ENCODE peak calls at places on chromosomes 7 and 10, in five cellular contexts. F, X, O, H and E are unnamed samples. For H3K9me3 and H3K4me1, the result is how much of the 10 kb centered on the place peaks cover.

GRCh38 chr10:77011823-77012566 is 625.6 kb downstream of the KCNMA1 start:
- DNase-seq in H (no peak), X (peak), O (no peak), F (no peak), E (no peak)

GRCh38 chr7:95602421-95602820 is 6.1 kb upstream of the PDK4 start:
- DNase-seq in O (no peak), H (no peak), F (no peak), X (no peak), E (no peak)

GRCh38 chr10:109259293-109259692 is 664.0 kb downstream of the XPNPEP1 start:
- DNase-seq in X (no peak), F (no peak), O (no peak), H (no peak), E (no peak)

GRCh38 chr7:100896743-100897051 is 1.0 kb upstream of the ACHE start:
- DNase-seq in F (no peak), H (no peak), O (peak), X (no peak), E (no peak)

GRCh38 chr7:27976531-27976930 is 204.1 kb downstream of the JAZF1 start:
- DNase-seq in O (no peak), X (no peak), F (no peak), H (no peak), E (no peak)

GRCh38 chr7:2195403-2196246 is 37.1 kb downstream of the MAD1L1 start:
- DNase-seq in X (peak), F (peak), O (no peak), H (peak), E (no peak)

GRCh38 chr7:46440186-46440585 is 519.1 kb upstream of the IGFBP3 start:
- DNase-seq in F (no peak), X (no peak), H (no peak), O (no peak), E (no peak)

GRCh38 chr7:106190589-106191330 is 78.6 kb upstream of the SYPL1 start:
- DNase-seq in O (no peak), F (no peak), X (no peak), H (no peak), E (no peak)

GRCh38 chr10:18214692-18215563 is 74.7 kb downstream of the CACNB2 start:
- DNase-seq in H (no peak), X (peak), O (no peak), F (no peak), E (peak)

GRCh38 chr7:50431906-50432305 is 18.2 kb downstream of the FIGNL1 start:
- DNase-seq in O (no peak), F (no peak), X (no peak), H (no peak), E (no peak)

GRCh38 chr7:35356495-35356894 is 102.6 kb upstream of the TBX20 start:
- DNase-seq in H (no peak), X (no peak), O (no peak), F (no peak), E (no peak)

GRCh38 chr7:93945756-93946540 is 24.4 kb downstream of the GNG11 start:
- DNase-seq in F (no peak), H (no peak), X (no peak), O (no peak), E (no peak)

GRCh38 chr10:58436071-58436470 is 50.9 kb downstream of the TFAM start:
- DNase-seq in X (no peak), F (no peak), H (no peak), O (no peak), E (no peak)

GRCh38 chr10:16182688-16183087 is 254.1 kb upstream of the PTER start:
- DNase-seq in X (no peak), H (no peak), O (no peak), F (no peak), E (peak)

GRCh38 chr7:98619450-98620321 is 2.6 kb downstream of the NPTX2 start:
- DNase-seq in F (no peak), O (no peak), X (peak), H (no peak), E (no peak)

GRCh38 chr10:43284341-43284910 is 17.6 kb upstream of the RASGEF1A start:
- DNase-seq in F (no peak), O (no peak), H (no peak), X (no peak), E (no peak)
- H3K27ac ChIP-seq in F (no peak), O (no peak), H (no peak), X (no peak), E (no peak)

GRCh38 chr7:63080831-63081230 is 917.8 kb upstream of the ZNF722 start:
- DNase-seq in O (no peak), F (no peak), H (no peak), X (no peak), E (no peak)

GRCh38 chr7:63073286-63073685 is 925.4 kb upstream of the ZNF722 start:
- DNase-seq in O (no peak), X (no peak), F (no peak), H (no peak), E (no peak)

GRCh38 chr7:63080406-63080805 is 918.2 kb upstream of the ZNF722 start:
- DNase-seq in F (no peak), H (no peak), X (no peak), O (no peak), E (no peak)

GRCh38 chr7:63073736-63074135 is 924.9 kb upstream of the ZNF722 start:
- DNase-seq in X (no peak), H (no peak), O (no peak), F (no peak), E (peak)

GRCh38 chr7:63077841-63078240 is 920.8 kb upstream of the ZNF722 start:
- DNase-seq in H (no peak), X (no peak), O (no peak), F (no peak), E (no peak)
- H3K9me3 ChIP-seq in H (under half), X (under half), O (under half), F (under half), E (under half)

GRCh38 chr7:17654940-17655339 is 285.4 kb downstream of the SNX13 start:
- DNase-seq in O (no peak), F (no peak), H (no peak), X (no peak), E (no peak)
- H3K4me1 ChIP-seq in O (under half), F (under half), H (under half), X (under half), E (under half)

GRCh38 chr10:78408011-78408410 is 374.3 kb downstream of the RPS24 start:
- DNase-seq in O (no peak), F (no peak), H (no peak), X (no peak), E (no peak)
- H3K27ac ChIP-seq in O (no peak), F (no peak), H (peak), X (peak), E (peak)

GRCh38 chr7:157557263-157557662 is 220.5 kb downstream of the DNAJB6 start:
- DNase-seq in H (peak), X (no peak), F (no peak), O (peak), E (peak)

GRCh38 chr7:157555921-157556320 is 219.1 kb downstream of the DNAJB6 start:
- DNase-seq in X (no peak), H (peak), F (no peak), O (peak), E (peak)

GRCh38 chr7:157555308-157555707 is 218.5 kb downstream of the DNAJB6 start:
- DNase-seq in X (no peak), F (no peak), H (peak), O (peak), E (no peak)

GRCh38 chr7:157558061-157558460 is 221.3 kb downstream of the DNAJB6 start:
- DNase-seq in F (no peak), H (peak), O (peak), X (no peak), E (peak)

DNA sequence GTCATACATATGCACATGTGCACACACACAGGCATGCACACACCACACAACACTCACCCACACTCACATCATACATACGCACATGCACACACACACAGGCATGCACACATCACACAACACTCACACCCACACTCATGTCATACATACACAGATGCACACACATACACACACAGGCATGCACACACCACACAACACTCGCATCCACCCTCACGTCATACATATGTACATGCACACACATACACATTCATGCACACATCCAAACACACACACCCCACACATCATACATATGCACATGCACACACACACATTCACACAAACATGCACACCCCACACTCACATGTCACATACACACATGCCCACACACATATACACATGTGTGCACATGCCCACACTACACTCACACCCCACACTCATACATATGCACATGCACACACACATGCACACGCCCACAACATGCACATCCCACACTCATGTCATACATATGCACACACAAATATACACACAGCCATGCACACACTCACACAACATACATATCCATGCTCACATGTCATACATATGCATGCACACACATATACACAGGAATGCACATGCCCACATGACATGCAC is 219.6 kb downstream of the DNAJB6 start:
- DNase-seq in F (no peak), O (peak), X (no peak), H (peak), E (peak)
- H3K9me3 ChIP-seq in F (under half), O (under half), X (under half), H (under half), E (under half)

GRCh38 chr7:44980393-44981034 is 1.7 kb upstream of the MYO1G start:
- DNase-seq in F (no peak), O (peak), H (peak), X (no peak), E (peak)

GRCh38 chr7:44977956-44978355 is 859 bp downstream of the MYO1G start:
- DNase-seq in O (peak), F (no peak), H (no peak), X (no peak), E (no peak)

GRCh38 chr7:44979481-44980392 is 922 bp upstream of the MYO1G start:
- DNase-seq in O (no peak), F (no peak), H (no peak), X (no peak), E (no peak)

GRCh38 chr7:44977304-44977858 is 1.4 kb downstream of the MYO1G start:
- DNase-seq in X (no peak), F (no peak), H (no peak), O (peak), E (no peak)

DNA sequence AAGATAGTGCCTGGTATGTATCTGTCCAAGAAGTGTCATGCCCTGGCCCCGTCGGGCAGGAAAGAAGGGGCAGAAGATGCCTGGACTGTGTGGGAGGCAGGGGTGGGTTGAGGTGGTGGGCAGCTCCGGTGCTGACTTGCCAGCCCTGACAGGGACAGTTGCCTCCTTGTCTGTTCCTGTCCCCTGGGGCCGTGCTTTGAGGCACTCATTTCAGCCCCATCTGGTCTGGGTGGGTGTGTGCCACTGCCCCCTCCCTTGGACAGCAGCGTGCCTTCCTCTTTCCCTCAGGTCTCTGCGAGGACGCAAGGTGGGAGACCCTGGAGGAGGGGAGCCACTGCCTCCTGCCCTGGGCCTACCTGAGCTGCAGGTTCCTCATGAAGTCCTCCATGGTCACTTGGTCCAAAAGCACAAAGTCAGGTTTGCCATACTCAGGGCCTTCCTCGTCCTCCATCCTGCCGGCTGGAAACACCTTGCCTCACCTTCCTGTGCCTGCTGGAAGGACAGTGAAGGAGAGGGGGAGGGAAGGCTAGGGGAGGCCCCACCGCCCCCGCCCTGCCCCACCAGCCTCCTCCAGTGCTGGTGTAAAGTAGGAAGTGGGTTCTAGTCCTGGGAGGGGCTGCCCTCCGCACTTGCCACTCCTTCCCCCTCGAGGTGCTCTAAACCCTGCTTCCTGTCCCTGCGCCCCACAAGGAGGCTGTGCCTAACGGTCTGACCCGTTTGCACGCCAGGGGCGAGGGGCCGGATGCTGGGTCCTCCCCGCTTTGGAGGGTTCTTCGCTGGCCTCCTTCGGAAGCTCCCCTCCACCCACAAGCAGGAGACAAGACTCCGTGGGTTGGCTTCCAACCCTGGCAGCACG is at the start of gene MYO1G:
- DNase-seq in X (no peak), O (peak), F (no peak), H (peak), E (no peak)
- H3K4me1 ChIP-seq in X (under half), O (under half), F (under half), H (under half), E (under half)